ENCODE peak calls at places on chromosomes 1 and 21, in four cellular contexts. G, M, Z and D are unnamed samples.

GRCh38 chr1:174815036-174815435 is 184.7 kb upstream of the CACYBP start:
- DNase-seq in G (no peak), Z (no peak), M (no peak), D (peak; percentile 53)

GRCh38 chr1:177873238-177873637 is 96.6 kb downstream of the SEC16B start:
- DNase-seq in M (no peak), G (no peak), Z (peak; percentile 79), D (peak; percentile 63)

GRCh38 chr1:112143871-112144441 is 154.5 kb upstream of the KCND3 start:
- DNase-seq in M (no peak), G (peak; percentile 19), Z (no peak), D (no peak)

GRCh38 chr21:42086969-42087368 is 15.9 kb downstream of the UMODL1 start:
- DNase-seq in G (no peak), M (no peak), Z (no peak), D (no peak)

GRCh38 chr1:15436881-15437449 is 1.3 kb upstream of the CTRC start:
- DNase-seq in G (peak; percentile 45), Z (no peak), M (no peak), D (no peak)

GRCh38 chr1:3141836-3142235 is 72.8 kb downstream of the PRDM16 start:
- DNase-seq in M (no peak), G (no peak), Z (no peak), D (no peak)

GRCh38 chr1:3799976-3800685 is 3.8 kb upstream of the LRRC47 start:
- DNase-seq in G (no peak), M (no peak), Z (no peak), D (no peak)

GRCh38 chr1:211589782-211590721 is 11.1 kb upstream of the SLC30A1 start:
- DNase-seq in G (no peak), M (peak; percentile 47), Z (peak; percentile 44), D (no peak)

GRCh38 chr1:212858461-212859265 is 588 bp downstream of the FLVCR1 start:
- DNase-seq in M (peak; percentile 28), Z (peak; percentile 5), G (peak; percentile 29), D (no peak)

GRCh38 chr1:106749906-106750305 is 306.6 kb upstream of the PRMT6 start:
- DNase-seq in M (no peak), G (no peak), Z (no peak), D (no peak)